ENCODE peak calls at places on chromosomes 11 and 22, in nine cellular contexts. C is OCI-LY7, H is IMR-90, U is RWPE1, E is progenitor cell of endocrine pancreas, A is right lobe of liver, G is cardiac muscle cell, M is hepatocyte, B is neural crest cell. N is an unnamed sample.

GRCh38 chr22:30249049-30250038 is 2.8 kb upstream of the LIF start:
- DNase-seq in C (no peak), H (no peak), U (no peak), E (no peak), A (no peak), G (no peak), M (peak), B (no peak), N (no peak)

GRCh38 chr11:60938500-60938899 is 13.5 kb downstream of the SLC15A3 start:
- DNase-seq in C (no peak), H (no peak), U (no peak), E (no peak), A (no peak), G (no peak), M (no peak), B (no peak), N (peak)

GRCh38 chr11:71447791-71448256 is 369 bp downstream of the DHCR7 start:
- DNase-seq in C (peak), H (no peak), U (no peak), E (no peak), A (no peak), G (peak), M (peak), B (peak), N (no peak)

GRCh38 chr22:39244073-39244495 is 698 bp downstream of the PDGFB start:
- DNase-seq in C (no peak), H (no peak), U (no peak), E (no peak), A (no peak), G (no peak), M (no peak), B (no peak), N (peak)

GRCh38 chr11:126415128-126415527 is 59.6 kb downstream of the ST3GAL4 start:
- DNase-seq in C (no peak), H (peak), U (no peak), E (no peak), A (no peak), G (peak), M (peak), B (no peak), N (no peak)

GRCh38 chr11:1765871-1766718 is 2.4 kb upstream of the CTSD start:
- DNase-seq in C (no peak), H (no peak), U (no peak), E (no peak), A (no peak), G (no peak), M (no peak), B (no peak), N (no peak)

GRCh38 chr22:50627452-50627913 is 469 bp downstream of the ARSA start:
- DNase-seq in C (peak), H (no peak), U (no peak), E (no peak), A (peak), G (no peak), M (no peak), B (peak), N (no peak)

GRCh38 chr22:36144886-36145541 is 15.5 kb downstream of the APOL3 start:
- DNase-seq in C (peak), H (peak), U (peak), E (peak), A (peak), G (peak), M (peak), B (peak), N (peak)

GRCh38 chr11:28628412-28628811 is 520.2 kb downstream of the METTL15 start:
- DNase-seq in C (no peak), H (no peak), U (no peak), E (no peak), A (no peak), G (no peak), M (no peak), B (no peak), N (no peak)

GRCh38 chr11:60899977-60900376 is 6.4 kb downstream of the PRPF19 start:
- DNase-seq in C (no peak), H (no peak), U (no peak), E (no peak), A (no peak), G (no peak), M (no peak), B (no peak), N (no peak)

GRCh38 chr22:48084749-48085090 is 1322.3 kb downstream of the TBC1D22A start:
- DNase-seq in C (no peak), H (no peak), U (no peak), E (no peak), A (no peak), G (no peak), M (no peak), B (no peak), N (no peak)

GRCh38 chr11:12048936-12049790 is 40.7 kb upstream of the DKK3 start:
- DNase-seq in C (no peak), H (peak), U (no peak), E (no peak), A (no peak), G (peak), M (peak), B (no peak), N (no peak)

GRCh38 chr11:98155696-98156095 is 865.1 kb upstream of the CNTN5 start:
- DNase-seq in C (no peak), H (no peak), U (no peak), E (no peak), A (no peak), G (peak), M (no peak), B (no peak), N (no peak)

GRCh38 chr11:31652528-31652927 is 143.0 kb downstream of the ELP4 start:
- DNase-seq in C (no peak), H (no peak), U (no peak), E (no peak), A (no peak), G (no peak), M (no peak), B (no peak), N (no peak)

GRCh38 chr11:132920391-132921095 is 611.8 kb downstream of the OPCML start:
- DNase-seq in C (no peak), H (no peak), U (no peak), E (no peak), A (no peak), G (no peak), M (no peak), B (no peak), N (no peak)

GRCh38 chr11:60252208-60252566 is 9.2 kb upstream of the MS4A4E start:
- DNase-seq in C (no peak), H (no peak), U (no peak), E (no peak), A (no peak), G (no peak), M (no peak), B (no peak), N (no peak)

GRCh38 chr11:8721740-8722139 is 39.1 kb downstream of the RPL27A start:
- DNase-seq in C (no peak), H (no peak), U (no peak), E (no peak), A (no peak), G (peak), M (no peak), B (no peak), N (peak)

GRCh38 chr11:94639901-94640721 is 72.9 kb downstream of the PIWIL4 start:
- DNase-seq in C (no peak), H (no peak), U (no peak), E (no peak), A (no peak), G (no peak), M (no peak), B (no peak), N (no peak)

GRCh38 chr22:48742556-48743343 is 1084.9 kb downstream of the BRD1 start:
- DNase-seq in C (no peak), H (no peak), U (no peak), E (peak), A (no peak), G (no peak), M (peak), B (no peak), N (no peak)

GRCh38 chr11:113722934-113723333 is 16.8 kb upstream of the TMPRSS5 start:
- DNase-seq in C (no peak), H (no peak), U (no peak), E (no peak), A (no peak), G (no peak), M (peak), B (no peak), N (no peak)

GRCh38 chr11:113725883-113726405 is 19.8 kb upstream of the TMPRSS5 start:
- DNase-seq in C (no peak), H (no peak), U (no peak), E (no peak), A (no peak), G (no peak), M (peak), B (no peak), N (no peak)

GRCh38 chr11:113722221-113722620 is 16.1 kb upstream of the TMPRSS5 start:
- DNase-seq in C (no peak), H (no peak), U (no peak), E (no peak), A (no peak), G (peak), M (no peak), B (no peak), N (no peak)

GRCh38 chr11:113723706-113724246 is 17.7 kb upstream of the TMPRSS5 start:
- DNase-seq in C (no peak), H (no peak), U (no peak), E (no peak), A (no peak), G (no peak), M (no peak), B (no peak), N (no peak)

DNA sequence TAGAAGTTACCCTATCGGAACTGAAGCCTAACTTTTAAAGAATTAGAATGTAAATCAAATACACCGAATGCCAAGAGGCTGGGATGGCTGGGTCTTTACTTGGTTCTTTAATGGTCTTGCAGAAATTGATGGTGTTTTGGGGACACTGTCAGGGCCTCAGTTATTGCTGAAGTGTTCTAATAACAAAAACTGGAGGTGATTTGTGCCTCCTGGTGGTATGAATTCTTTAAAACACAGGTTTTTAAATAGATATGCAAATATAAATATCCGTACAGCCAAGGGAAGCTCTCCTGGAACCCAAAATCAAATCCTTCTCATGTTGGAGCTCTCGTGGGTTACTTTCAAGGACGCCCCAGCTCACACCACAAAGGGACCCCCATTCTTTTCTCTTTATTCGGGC is 19.3 kb upstream of the TMPRSS5 start:
- DNase-seq in C (no peak), H (no peak), U (no peak), E (no peak), A (no peak), G (no peak), M (no peak), B (no peak), N (no peak)
- TF ChIP-seq CTCF in C (no peak), H (no peak), U (no peak), E (no peak), A (no peak), G (no peak), M (no peak), B (no peak), N (no peak)

GRCh38 chr11:16883179-16883578 is 131.0 kb downstream of the PLEKHA7 start:
- DNase-seq in C (no peak), H (no peak), U (peak), E (no peak), A (no peak), G (no peak), M (no peak), B (no peak), N (peak)
- TF ChIP-seq CTCF in C (no peak), H (no peak), U (no peak), E (no peak), A (peak), G (peak), M (peak), B (no peak), N (peak)

DNA sequence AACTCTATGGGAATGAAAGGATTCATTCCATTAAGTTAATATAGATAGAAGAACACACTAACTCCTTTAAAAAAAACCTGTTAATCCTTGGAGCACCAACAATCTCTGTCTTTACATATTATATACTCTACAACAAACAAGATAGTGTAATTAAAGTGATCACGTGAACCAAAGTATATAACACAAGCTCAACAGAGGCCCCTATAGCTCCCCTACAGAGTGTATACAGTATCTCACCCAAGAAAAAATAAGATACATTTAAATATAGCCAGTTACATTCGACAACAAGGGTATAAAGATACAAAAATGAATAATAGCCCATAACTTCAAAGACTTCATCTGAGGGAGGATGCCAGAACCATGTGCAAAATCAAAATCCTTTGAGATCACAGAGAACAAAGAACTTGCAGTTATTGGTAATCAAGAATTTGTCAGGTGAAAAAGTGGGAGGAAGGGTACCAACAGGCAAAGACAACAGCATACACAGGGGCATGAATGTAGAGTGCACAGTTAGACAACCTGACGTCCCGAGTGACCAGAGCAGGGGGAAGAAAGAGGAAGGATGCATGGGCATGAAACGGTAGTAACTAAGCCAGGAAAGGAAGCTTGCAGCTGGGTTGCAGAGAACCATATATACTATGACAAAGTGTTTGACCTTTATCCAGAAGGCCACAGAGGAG is 4.7 kb downstream of the FCHSD2 start:
- DNase-seq in C (peak), H (no peak), U (no peak), E (no peak), A (no peak), G (no peak), M (no peak), B (no peak), N (no peak)
- TF ChIP-seq CTCF in C (peak), H (no peak), U (no peak), E (no peak), A (no peak), G (no peak), M (no peak), B (peak), N (no peak)

GRCh38 chr22:44120314-44120704 is 60.4 kb upstream of the PARVG start:
- DNase-seq in C (no peak), H (no peak), U (no peak), E (no peak), A (no peak), G (no peak), M (no peak), B (no peak), N (no peak)
- TF ChIP-seq CTCF in C (no peak), H (no peak), U (no peak), E (no peak), A (no peak), G (no peak), M (no peak), B (no peak), N (no peak)

GRCh38 chr22:25896592-25896991 is 154.6 kb downstream of the MYO18B start:
- DNase-seq in C (no peak), H (no peak), U (no peak), E (no peak), A (no peak), G (no peak), M (no peak), B (no peak), N (no peak)

GRCh38 chr22:25900880-25901279 is 158.9 kb downstream of the MYO18B start:
- DNase-seq in C (no peak), H (no peak), U (no peak), E (no peak), A (no peak), G (no peak), M (no peak), B (no peak), N (no peak)

GRCh38 chr22:25899566-25899965 is 157.6 kb downstream of the MYO18B start:
- DNase-seq in C (no peak), H (no peak), U (no peak), E (no peak), A (no peak), G (no peak), M (no peak), B (no peak), N (no peak)

GRCh38 chr22:25900390-25900789 is 158.4 kb downstream of the MYO18B start:
- DNase-seq in C (no peak), H (no peak), U (no peak), E (no peak), A (no peak), G (no peak), M (no peak), B (no peak), N (no peak)

GRCh38 chr22:25898707-25899365 is 156.8 kb downstream of the MYO18B start:
- DNase-seq in C (no peak), H (no peak), U (no peak), E (no peak), A (no peak), G (no peak), M (peak), B (peak), N (no peak)
- TF ChIP-seq CTCF in C (peak), H (peak), U (no peak), E (peak), A (peak), G (no peak), M (peak), B (peak), N (peak)

GRCh38 chr22:23270212-23270733 is 90.0 kb downstream of the BCR start:
- DNase-seq in C (peak), H (peak), U (no peak), E (no peak), A (no peak), G (no peak), M (no peak), B (no peak), N (no peak)
- TF ChIP-seq CTCF in C (no peak), H (peak), U (no peak), E (peak), A (no peak), G (no peak), M (no peak), B (peak), N (no peak)

DNA sequence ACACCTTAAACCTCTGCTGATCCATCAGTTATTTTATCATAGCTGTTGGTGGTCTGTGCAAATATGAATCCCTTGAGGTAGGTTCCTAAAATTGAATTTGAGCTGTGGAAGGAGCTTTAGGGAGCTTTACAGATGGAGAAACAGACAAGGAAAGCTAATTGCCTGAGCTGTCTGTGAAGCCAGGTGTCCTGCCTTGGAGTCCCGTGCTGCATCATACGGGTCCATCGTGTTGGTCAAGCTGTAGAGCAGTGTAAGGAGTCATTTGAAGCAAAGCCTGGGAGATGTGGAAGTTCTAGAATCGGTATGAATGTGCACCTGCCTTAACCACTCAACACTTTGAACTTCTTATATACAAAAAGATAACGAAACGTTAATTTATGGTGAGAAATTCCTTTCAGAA is 1.0 kb downstream of the POLA2 start:
- DNase-seq in C (peak), H (no peak), U (no peak), E (no peak), A (no peak), G (no peak), M (no peak), B (no peak), N (no peak)
- TF ChIP-seq CTCF in C (no peak), H (no peak), U (no peak), E (no peak), A (no peak), G (no peak), M (no peak), B (no peak), N (no peak)

DNA sequence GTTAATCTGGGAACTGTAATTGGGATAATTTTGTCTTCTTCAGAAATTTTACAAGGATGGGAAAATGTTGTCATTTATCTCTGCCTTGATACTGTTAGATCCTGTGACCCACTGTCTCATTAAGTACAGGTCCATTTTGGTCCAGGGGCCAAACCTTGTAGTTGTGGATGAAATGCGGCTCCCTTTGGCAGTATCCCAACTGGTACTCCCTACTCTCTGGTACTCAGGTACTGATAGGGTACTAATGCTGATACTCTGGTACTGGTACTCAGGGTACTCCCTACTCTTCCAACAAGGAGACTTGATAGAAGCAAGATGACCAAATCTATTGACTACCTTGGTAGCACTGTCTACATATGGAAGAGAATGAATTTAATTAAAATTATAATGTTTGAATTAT is 97.9 kb downstream of the GRAMD1B start:
- DNase-seq in C (no peak), H (no peak), U (no peak), E (no peak), A (no peak), G (no peak), M (no peak), B (no peak), N (no peak)
- TF ChIP-seq CTCF in C (no peak), H (no peak), U (no peak), E (no peak), A (no peak), G (no peak), M (no peak), B (no peak), N (no peak)

GRCh38 chr11:36711104-36711825 is 113.2 kb upstream of the RAG2 start:
- DNase-seq in C (peak), H (no peak), U (no peak), E (no peak), A (no peak), G (no peak), M (no peak), B (no peak), N (no peak)
- TF ChIP-seq CTCF in C (peak), H (no peak), U (no peak), E (no peak), A (peak), G (no peak), M (no peak), B (no peak), N (no peak)